ENCODE peak calls at places on chromosomes 1 and 21, in four cellular contexts. D is kidney epithelial cell, K is mucosa of descending colon, Z is kidney. L is an unnamed sample.

GRCh38 chr21:15208787-15209186 is 144.0 kb upstream of the NRIP1 start:
- DNase-seq in D (no peak), K (no peak), Z (no peak), L (no peak)

GRCh38 chr1:153402226-153402625 is 11.4 kb upstream of the S100A8 start:
- DNase-seq in D (no peak), K (no peak), Z (no peak), L (no peak)

GRCh38 chr1:67175713-67176112 is 9.5 kb downstream of the IL23R start:
- DNase-seq in D (no peak), K (no peak), Z (no peak), L (no peak)

GRCh38 chr1:31593136-31593665 is 16.9 kb downstream of the TINAGL1 start:
- DNase-seq in D (no peak), K (no peak), Z (no peak), L (no peak)

GRCh38 chr1:200314085-200314750 is 95.6 kb downstream of the ZNF281 start:
- DNase-seq in D (no peak), K (no peak), Z (no peak), L (no peak)

GRCh38 chr21:35342440-35342839 is 293.3 kb upstream of the RUNX1 start:
- DNase-seq in D (no peak), K (no peak), Z (no peak), L (no peak)

GRCh38 chr1:229037806-229038405 is 233.0 kb upstream of the RAB4A start:
- DNase-seq in D (no peak), K (no peak), Z (no peak), L (no peak)

GRCh38 chr1:61246001-61246400 is 163.6 kb downstream of the NFIA start:
- DNase-seq in D (no peak), K (no peak), Z (no peak), L (no peak)

GRCh38 chr1:230543085-230543484 is 99.2 kb upstream of the COG2 start:
- DNase-seq in D (no peak), K (no peak), Z (no peak), L (no peak)

GRCh38 chr21:32951041-32951440 is 74.7 kb upstream of the OLIG2 start:
- DNase-seq in D (no peak), K (no peak), Z (no peak), L (no peak)

GRCh38 chr1:53944469-53945182 is 873 bp downstream of the IFT25 start:
- DNase-seq in D (no peak), K (no peak), Z (no peak), L (no peak)

GRCh38 chr21:15688809-15689208 is 41.0 kb upstream of the USP25 start:
- DNase-seq in D (no peak), K (no peak), Z (no peak), L (peak)

GRCh38 chr1:99266731-99267130 is 2.4 kb downstream of the PLPPR4 start:
- DNase-seq in D (no peak), K (no peak), Z (no peak), L (no peak)

GRCh38 chr1:21518774-21519455 is 9.7 kb downstream of the ALPL start:
- DNase-seq in D (no peak), K (no peak), Z (peak), L (no peak)

GRCh38 chr1:228286505-228287417 is 78.9 kb downstream of the OBSCN start:
- DNase-seq in D (no peak), K (no peak), Z (peak), L (no peak)

GRCh38 chr1:56194911-56195310 is 384.5 kb downstream of the PLPP3 start:
- DNase-seq in D (no peak), K (no peak), Z (no peak), L (no peak)

GRCh38 chr1:40362699-40363098 is 10.8 kb upstream of the SMAP2 start:
- DNase-seq in D (no peak), K (no peak), Z (no peak), L (no peak)

GRCh38 chr1:230768903-230769570 is 21.8 kb downstream of the CAPN9 start:
- DNase-seq in D (peak), K (no peak), Z (no peak), L (no peak)

GRCh38 chr1:156746716-156747631 is 4.5 kb downstream of the HDGF start:
- DNase-seq in D (no peak), K (peak), Z (peak), L (peak)
- H3K4me3 ChIP-seq in D (peak), K (no peak), Z (peak), L (peak)

GRCh38 chr1:3127738-3128137 is 58.7 kb downstream of the PRDM16 start:
- DNase-seq in D (no peak), K (no peak), Z (no peak), L (no peak)
- H3K4me3 ChIP-seq in D (no peak), K (no peak), Z (no peak), L (no peak)

DNA sequence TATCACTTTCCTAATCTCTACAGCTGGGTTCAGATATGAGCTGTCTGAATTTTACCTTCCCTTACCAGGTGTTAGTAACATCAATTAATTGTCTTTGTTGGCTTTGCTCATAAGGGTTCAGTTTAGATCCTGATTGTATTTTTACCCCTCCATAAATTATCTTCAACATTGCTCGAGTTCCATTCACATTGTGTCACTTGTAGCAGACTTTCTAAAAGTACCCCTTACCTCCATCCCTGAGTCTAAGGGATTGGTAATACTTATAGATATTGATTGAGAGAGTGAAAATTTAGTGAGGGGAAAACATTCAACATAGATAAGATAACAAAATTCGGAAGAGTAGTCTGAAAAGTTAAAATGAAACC is 7.3 kb downstream of the RASAL2 start:
- DNase-seq in D (no peak), K (no peak), Z (no peak), L (no peak)
- H3K4me3 ChIP-seq in D (no peak), K (no peak), Z (no peak), L (no peak)

GRCh38 chr1:112461200-112461871 is 47.4 kb upstream of the WNT2B start:
- DNase-seq in D (no peak), K (peak), Z (no peak), L (no peak)

GRCh38 chr1:112454316-112454715 is 54.4 kb upstream of the WNT2B start:
- DNase-seq in D (peak), K (no peak), Z (no peak), L (no peak)

GRCh38 chr1:112460672-112461071 is 48.1 kb upstream of the WNT2B start:
- DNase-seq in D (no peak), K (no peak), Z (no peak), L (no peak)

GRCh38 chr1:112457241-112457640 is 51.5 kb upstream of the WNT2B start:
- DNase-seq in D (no peak), K (no peak), Z (no peak), L (no peak)

DNA sequence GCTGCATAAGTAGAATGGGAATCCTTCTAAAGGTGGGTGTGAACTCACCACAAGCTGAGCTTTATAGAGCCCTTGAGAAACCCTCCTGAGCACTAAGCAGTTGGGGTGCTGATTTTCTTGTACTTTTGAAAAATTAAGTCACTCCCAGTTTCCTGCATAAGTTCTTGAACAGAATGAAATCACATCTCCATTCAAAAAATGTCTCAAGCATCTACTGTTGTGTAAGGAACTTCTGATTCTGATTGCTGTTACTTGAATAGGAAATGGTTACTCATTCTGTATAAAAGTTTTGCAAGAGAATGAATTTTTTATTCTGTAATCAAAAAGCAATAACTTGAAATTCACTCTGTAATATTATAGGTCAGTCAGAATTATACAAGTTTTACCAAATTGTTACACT is 50.8 kb upstream of the WNT2B start:
- DNase-seq in D (no peak), K (no peak), Z (no peak), L (no peak)
- H3K4me3 ChIP-seq in D (no peak), K (no peak), Z (no peak), L (no peak)

DNA sequence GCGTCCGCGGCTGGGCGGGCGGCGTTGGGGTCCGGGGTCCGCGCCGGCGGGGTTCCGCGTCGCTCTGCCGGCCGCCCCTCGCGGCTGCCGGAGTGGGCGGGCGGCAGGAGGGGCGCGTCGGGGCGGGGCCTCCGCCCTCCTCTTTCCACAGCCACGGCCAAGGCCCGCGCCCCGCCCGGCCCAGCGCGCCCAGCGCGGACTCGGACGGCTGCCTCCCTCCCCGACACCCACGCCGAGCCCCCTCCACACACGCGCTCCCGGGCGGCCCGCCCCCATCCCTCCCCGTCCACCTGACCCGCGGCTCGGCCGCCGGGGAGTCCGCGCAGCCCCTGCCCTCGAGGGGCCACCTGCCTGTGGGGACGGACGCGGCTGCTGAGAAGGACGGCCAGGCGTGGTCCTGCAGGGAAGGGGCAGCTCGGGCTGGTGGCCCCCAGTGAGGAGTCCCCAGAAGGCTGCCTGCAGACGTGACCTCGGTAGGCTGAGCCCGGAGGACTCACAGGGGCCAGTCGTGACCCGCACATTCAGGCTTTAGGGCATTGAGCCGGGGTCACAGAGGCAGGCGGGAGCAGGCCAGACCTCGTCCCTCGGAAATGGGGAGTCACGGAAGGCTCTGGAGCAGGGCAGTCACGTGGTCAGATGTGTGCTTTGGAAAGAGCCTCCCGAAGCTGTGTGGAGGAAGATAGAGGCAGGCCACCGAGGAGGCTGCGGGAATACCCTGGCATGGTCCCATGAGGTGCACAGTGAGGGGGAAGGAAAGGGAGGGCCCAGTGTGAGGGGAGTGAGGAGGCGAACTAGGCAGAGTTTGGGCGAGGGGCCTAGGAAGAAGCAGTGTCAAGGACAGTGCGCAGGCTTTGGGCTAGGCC is at the start of gene COL8A2:
- DNase-seq in D (no peak), K (no peak), Z (peak), L (no peak)
- H3K4me3 ChIP-seq in D (no peak), K (no peak), Z (no peak), L (no peak)

GRCh38 chr1:24864409-24864808 is 65.7 kb downstream of the RUNX3 start:
- DNase-seq in D (no peak), K (peak), Z (no peak), L (no peak)
- H3K4me3 ChIP-seq in D (no peak), K (no peak), Z (no peak), L (no peak)

GRCh38 chr21:46636550-46637289 is 1.2 kb downstream of the PRMT2 start:
- DNase-seq in D (no peak), K (no peak), Z (no peak), L (no peak)
- H3K4me3 ChIP-seq in D (peak), K (no peak), Z (peak), L (peak)

L was measured in Jurkat, Clone E6-1.